ENCODE peak calls at places on chromosome 16, in eight cellular contexts. F is tibial artery, T is lung, D is fibroblast of lung, M is GM13976, C is pancreas, A is right atrium auricular region, Q is brain microvascular endothelial cell. K is an unnamed sample.

GRCh38 chr16:81866820-81867440 is 87.8 kb downstream of the PLCG2 start:
- DNase-seq in F (peak), T (peak), D (no peak), M (peak), C (no peak), A (peak), Q (no peak), K (no peak)

GRCh38 chr16:81730090-81731051 is 48.7 kb upstream of the PLCG2 start:
- DNase-seq in F (peak), T (peak), D (peak), M (peak), C (peak), A (peak), Q (peak), K (peak)

GRCh38 chr16:11164482-11165270 is 91.3 kb downstream of the SOCS1 start:
- DNase-seq in F (no peak), T (no peak), D (no peak), M (no peak), C (no peak), A (no peak), Q (no peak), K (no peak)

GRCh38 chr16:87465306-87465705 is 27.5 kb downstream of the ZCCHC14 start:
- DNase-seq in F (peak), T (peak), D (peak), M (no peak), C (peak), A (peak), Q (peak), K (peak)

GRCh38 chr16:85511938-85512551 is 101.1 kb upstream of the GSE1 start:
- DNase-seq in F (no peak), T (no peak), D (no peak), M (no peak), C (no peak), A (no peak), Q (no peak), K (no peak)

GRCh38 chr16:55711959-55712876 is 56.4 kb downstream of the SLC6A2 start:
- DNase-seq in F (peak), T (peak), D (peak), M (peak), C (peak), A (peak), Q (peak), K (peak)

GRCh38 chr16:89090182-89090630 is 3.4 kb upstream of the ACSF3 start:
- DNase-seq in F (no peak), T (no peak), D (no peak), M (no peak), C (no peak), A (no peak), Q (no peak), K (no peak)

GRCh38 chr16:69563605-69564580 is 1.9 kb upstream of the NFAT5 start:
- DNase-seq in F (no peak), T (no peak), D (peak), M (peak), C (no peak), A (no peak), Q (peak), K (no peak)

GRCh38 chr16:11356573-11357331 is 11.5 kb downstream of the RMI2 start:
- DNase-seq in F (peak), T (peak), D (peak), M (peak), C (peak), A (no peak), Q (peak), K (peak)

GRCh38 chr16:79600636-79601091 is at the start of gene MAF:
- DNase-seq in F (peak), T (peak), D (peak), M (peak), C (peak), A (peak), Q (peak), K (peak)

GRCh38 chr16:55832788-55833583 is at the start of gene CES1:
- DNase-seq in F (peak), T (peak), D (no peak), M (no peak), C (peak), A (peak), Q (no peak), K (peak)

GRCh38 chr16:9484436-9484835 is 393.0 kb downstream of the HAPSTR1 start:
- DNase-seq in F (no peak), T (no peak), D (no peak), M (no peak), C (no peak), A (no peak), Q (no peak), K (no peak)

GRCh38 chr16:88422733-88423447 is 30.2 kb upstream of the ZFPM1 start:
- DNase-seq in F (no peak), T (no peak), D (no peak), M (no peak), C (no peak), A (no peak), Q (no peak), K (no peak)

GRCh38 chr16:27853101-27853500 is 210.4 kb downstream of the GSG1L start:
- DNase-seq in F (peak), T (no peak), D (no peak), M (peak), C (no peak), A (no peak), Q (no peak), K (no peak)

GRCh38 chr16:72221216-72221995 is 49.5 kb upstream of the PMFBP1 start:
- DNase-seq in F (no peak), T (no peak), D (no peak), M (no peak), C (no peak), A (no peak), Q (no peak), K (no peak)

GRCh38 chr16:61872778-61873119 is 163.5 kb downstream of the CDH8 start:
- DNase-seq in F (no peak), T (no peak), D (no peak), M (no peak), C (no peak), A (no peak), Q (no peak), K (no peak)

GRCh38 chr16:11563493-11564040 is 23.2 kb downstream of the LITAF start:
- DNase-seq in F (no peak), T (no peak), D (no peak), M (no peak), C (no peak), A (no peak), Q (no peak), K (no peak)

GRCh38 chr16:17939052-17939673 is 397.4 kb downstream of the NPIPA8 start:
- DNase-seq in F (no peak), T (no peak), D (no peak), M (no peak), C (no peak), A (no peak), Q (no peak), K (no peak)

GRCh38 chr16:66857437-66857836 is 13.2 kb downstream of the CA7 start:
- DNase-seq in F (no peak), T (no peak), D (no peak), M (no peak), C (no peak), A (no peak), Q (no peak), K (no peak)

GRCh38 chr16:24975428-24975889 is 39.7 kb downstream of the ARHGAP17 start:
- DNase-seq in F (no peak), T (no peak), D (no peak), M (peak), C (no peak), A (no peak), Q (no peak), K (peak)

GRCh38 chr16:86614699-86615098 is 36.4 kb downstream of the FOXL1 start:
- DNase-seq in F (peak), T (no peak), D (no peak), M (no peak), C (no peak), A (no peak), Q (no peak), K (no peak)

GRCh38 chr16:11016993-11017392 is 72.6 kb downstream of the CLEC16A start:
- DNase-seq in F (no peak), T (peak), D (peak), M (no peak), C (no peak), A (peak), Q (peak), K (peak)

GRCh38 chr16:90078594-90078895 is 1.4 kb upstream of the PRDM7 start:
- DNase-seq in F (no peak), T (no peak), D (no peak), M (no peak), C (no peak), A (no peak), Q (no peak), K (no peak)

GRCh38 chr16:72878301-72879269 is 169.3 kb downstream of the ZFHX3 start:
- DNase-seq in F (peak), T (no peak), D (peak), M (no peak), C (no peak), A (peak), Q (peak), K (peak)

GRCh38 chr16:58809213-58809612 is 75.1 kb upstream of the GOT2 start:
- DNase-seq in F (no peak), T (no peak), D (no peak), M (no peak), C (no peak), A (no peak), Q (no peak), K (no peak)

GRCh38 chr16:46763147-46763546 is 15.0 kb upstream of the MYLK3 start:
- DNase-seq in F (no peak), T (no peak), D (peak), M (no peak), C (no peak), A (peak), Q (no peak), K (no peak)

GRCh38 chr16:894841-895240 is 75.9 kb downstream of the LMF1 start:
- DNase-seq in F (no peak), T (no peak), D (no peak), M (no peak), C (peak), A (no peak), Q (no peak), K (no peak)
- TF ChIP-seq CTCF in F (no peak), T (no peak), D (no peak), M (no peak), C (no peak), A (no peak), Q (no peak), K (no peak)

GRCh38 chr16:3149630-3150345 is 15.0 kb downstream of the ZNF213 start:
- DNase-seq in F (peak), T (peak), D (peak), M (peak), C (peak), A (peak), Q (peak), K (peak)

GRCh38 chr16:3152022-3152272 is 17.1 kb downstream of the ZNF213 start:
- DNase-seq in F (no peak), T (no peak), D (no peak), M (peak), C (peak), A (no peak), Q (no peak), K (no peak)

GRCh38 chr16:3150346-3151218 is 15.8 kb downstream of the ZNF213 start:
- DNase-seq in F (peak), T (peak), D (peak), M (peak), C (peak), A (peak), Q (peak), K (peak)

GRCh38 chr16:3153077-3153368 is 18.2 kb downstream of the ZNF213 start:
- DNase-seq in F (no peak), T (no peak), D (no peak), M (no peak), C (no peak), A (no peak), Q (no peak), K (no peak)

DNA sequence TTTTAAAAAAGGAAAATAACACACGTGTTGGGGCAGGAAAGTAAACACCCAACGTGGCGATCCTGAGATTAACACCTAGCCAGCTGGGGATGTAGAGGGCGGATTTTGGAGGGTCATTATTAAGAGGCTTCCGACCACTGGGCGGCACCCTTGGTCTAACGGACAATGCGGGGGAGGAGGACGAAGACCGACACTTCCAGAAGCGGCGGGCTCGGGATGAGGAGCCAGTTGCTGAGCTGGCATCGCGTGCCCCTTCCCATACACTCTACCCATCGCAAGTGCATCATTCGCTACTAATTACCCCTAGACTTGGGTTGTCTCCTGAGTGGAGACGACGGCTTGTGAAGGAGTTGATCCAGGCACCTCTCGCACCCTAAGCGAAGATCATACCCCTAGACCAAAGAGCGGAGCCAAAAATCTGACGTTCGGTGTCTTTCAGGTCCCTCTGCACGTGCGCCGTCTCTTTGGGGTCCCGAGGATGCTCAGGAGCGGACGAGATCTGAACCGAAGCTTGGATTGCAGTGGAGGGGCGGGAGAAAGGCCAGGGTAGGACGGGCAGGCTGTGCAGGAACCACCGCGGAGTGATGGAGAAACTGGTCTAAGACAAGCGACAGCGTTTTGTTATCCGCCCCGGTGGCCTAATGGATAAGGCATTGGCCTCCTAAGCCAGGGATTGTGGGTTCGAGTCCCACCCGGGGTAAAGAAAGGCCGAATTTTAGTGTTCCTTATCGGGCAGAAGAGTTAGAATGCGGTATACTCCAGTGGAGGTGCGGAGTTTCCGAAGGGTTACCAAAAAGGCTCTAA is 17.6 kb downstream of the ZNF213 start:
- DNase-seq in F (peak), T (peak), D (peak), M (peak), C (peak), A (peak), Q (peak), K (peak)
- TF ChIP-seq CTCF in F (peak), T (peak), D (peak), M (peak), C (no peak), A (peak), Q (peak), K (peak)

GRCh38 chr16:76614255-76614654 is 337.1 kb downstream of the CNTNAP4 start:
- DNase-seq in F (no peak), T (no peak), D (no peak), M (no peak), C (no peak), A (no peak), Q (no peak), K (no peak)
- TF ChIP-seq CTCF in F (no peak), T (no peak), D (no peak), M (no peak), C (no peak), A (no peak), Q (no peak), K (no peak)

GRCh38 chr16:2473999-2474876 is 689 bp upstream of the TBC1D24 start:
- DNase-seq in F (no peak), T (no peak), D (peak), M (peak), C (peak), A (no peak), Q (no peak), K (peak)
- TF ChIP-seq CTCF in F (no peak), T (peak), D (no peak), M (peak), C (peak), A (peak), Q (peak), K (no peak)

DNA sequence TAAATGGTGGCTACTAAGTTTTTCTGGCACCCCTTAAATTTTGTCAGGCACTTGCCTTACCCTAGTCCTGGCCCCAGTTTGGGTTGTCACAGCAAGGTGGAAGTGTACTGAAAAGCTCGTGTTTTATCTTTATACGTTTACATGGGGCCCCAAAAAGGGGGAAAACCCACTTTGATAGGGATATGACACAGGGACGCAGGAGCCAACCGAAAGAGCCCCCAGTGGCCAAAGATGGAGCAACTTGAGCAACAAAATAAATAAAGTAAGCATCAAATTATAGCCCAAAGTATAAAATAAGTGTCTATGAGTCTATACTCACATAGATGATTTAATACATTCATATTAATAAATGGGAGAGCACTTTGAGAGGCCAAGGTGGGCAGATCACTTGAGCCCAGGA is 5.0 kb upstream of the CETP start:
- DNase-seq in F (peak), T (no peak), D (no peak), M (no peak), C (no peak), A (no peak), Q (no peak), K (no peak)
- TF ChIP-seq CTCF in F (no peak), T (no peak), D (peak), M (no peak), C (no peak), A (no peak), Q (peak), K (peak)